ENCODE peak calls at places on chromosomes 1 and 21, in five cellular contexts. Q, C, I, B and R are unnamed samples.

GRCh38 chr1:229336345-229336744 is 6.5 kb downstream of the CCSAP start:
- DNase-seq in B (no peak), C (no peak), Q (no peak), I (no peak), R (no peak)

GRCh38 chr1:201937624-201938212 is 8.6 kb downstream of the LMOD1 start:
- DNase-seq in C (no peak), I (no peak), B (no peak), Q (no peak), R (no peak)

GRCh38 chr1:42442641-42443040 is 13.2 kb downstream of the ZMYND12 start:
- DNase-seq in I (peak; percentile 34), Q (no peak), C (no peak), B (no peak), R (no peak)

GRCh38 chr1:219817914-219818313 is 110.4 kb downstream of the SLC30A10 start:
- DNase-seq in I (no peak), Q (no peak), B (no peak), C (no peak), R (no peak)

GRCh38 chr1:23742670-23743286 is 493 bp upstream of the ELOA start:
- DNase-seq in C (peak; percentile 77), I (no peak), B (no peak), Q (no peak), R (no peak)

GRCh38 chr1:61149010-61149860 is 66.9 kb downstream of the NFIA start:
- DNase-seq in I (no peak), Q (no peak), C (no peak), B (no peak), R (no peak)

GRCh38 chr1:80929868-80930508 is 870.7 kb upstream of the ADGRL2 start:
- DNase-seq in Q (no peak), C (no peak), B (no peak), I (no peak), R (no peak)

GRCh38 chr1:181398544-181398943 is 84.8 kb upstream of the CACNA1E start:
- DNase-seq in I (no peak), C (no peak), Q (no peak), B (no peak), R (no peak)

GRCh38 chr1:225441314-225442119 is 13.7 kb upstream of the LBR start:
- DNase-seq in Q (no peak), C (no peak), I (no peak), B (no peak), R (no peak)

GRCh38 chr1:203040518-203041275 is 14.4 kb downstream of the PPFIA4 start:
- DNase-seq in C (no peak), Q (no peak), B (no peak), I (no peak), R (no peak)

GRCh38 chr1:58785424-58786058 is 1.7 kb upstream of the JUN start:
- DNase-seq in Q (peak; percentile 89), B (no peak), I (no peak), C (peak; percentile 62), R (no peak)

GRCh38 chr1:41495171-41495948 is 10.9 kb upstream of the EDN2 start:
- DNase-seq in I (no peak), Q (no peak), C (no peak), B (no peak), R (no peak)

GRCh38 chr1:246043556-246043955 is 463.5 kb downstream of the SMYD3 start:
- DNase-seq in I (no peak), B (no peak), C (no peak), Q (no peak), R (no peak)

GRCh38 chr1:22471078-22471477 is 19.4 kb downstream of the ZBTB40 start:
- DNase-seq in B (no peak), I (no peak), C (no peak), Q (no peak), R (no peak)

GRCh38 chr1:157231844-157232550 is 93.8 kb upstream of the ETV3 start:
- DNase-seq in I (no peak), Q (no peak), B (no peak), C (no peak), R (no peak)

GRCh38 chr21:44711327-44712202 is at the start of gene TSPEAR:
- DNase-seq in C (peak; percentile 54), Q (no peak), I (no peak), B (no peak), R (no peak)

GRCh38 chr21:40049031-40049958 is 182.1 kb downstream of the PCP4 start:
- DNase-seq in C (no peak), I (no peak), Q (no peak), B (no peak), R (no peak)

GRCh38 chr1:94602312-94602711 is 60.8 kb upstream of the F3 start:
- DNase-seq in B (no peak), C (no peak), I (peak; percentile 98), Q (no peak), R (peak; percentile 46)

GRCh38 chr1:172599912-172600311 is 59.0 kb upstream of the FASLG start:
- DNase-seq in I (no peak), Q (no peak), C (no peak), B (no peak), R (no peak)